ENCODE peak calls at places on chromosomes 3 and 15, in six cellular contexts. One of them, this sample, is unnamed. For H3K4me1, the result is how much of the 10 kb centered on the place peaks cover.

GRCh38 chr3:59248976-59249375 is 199.2 kb upstream of the CFAP20DC start:
- DNase-seq in ovary: no peak
- DNase-seq in HCT116: no peak
- DNase-seq in body of pancreas: no peak
- DNase-seq in A549: no peak
- DNase-seq in IMR-90: no peak
- DNase-seq in this sample: no peak

GRCh38 chr3:14616606-14617507 is 34.7 kb upstream of the CCDC174 start:
- DNase-seq in ovary: no peak
- DNase-seq in HCT116: no peak
- DNase-seq in body of pancreas: no peak
- DNase-seq in A549: no peak
- DNase-seq in IMR-90: no peak
- DNase-seq in this sample: no peak

GRCh38 chr15:28871168-28871567 is 14.6 kb upstream of the APBA2 start:
- DNase-seq in ovary: no peak
- DNase-seq in HCT116: no peak
- DNase-seq in body of pancreas: no peak
- DNase-seq in A549: no peak
- DNase-seq in IMR-90: no peak
- DNase-seq in this sample: no peak

GRCh38 chr15:52436971-52437370 is 91.7 kb downstream of the MYO5A start:
- DNase-seq in ovary: no peak
- DNase-seq in HCT116: no peak
- DNase-seq in body of pancreas: no peak
- DNase-seq in A549: no peak
- DNase-seq in IMR-90: peak
- DNase-seq in this sample: no peak

GRCh38 chr3:177102526-177102925 is 94.8 kb downstream of the TBL1XR1 start:
- DNase-seq in ovary: no peak
- DNase-seq in HCT116: no peak
- DNase-seq in body of pancreas: no peak
- DNase-seq in A549: no peak
- DNase-seq in IMR-90: peak
- DNase-seq in this sample: no peak

GRCh38 chr3:155325263-155325835 is 31.9 kb upstream of the STRIT1 start:
- DNase-seq in ovary: no peak
- DNase-seq in HCT116: no peak
- DNase-seq in body of pancreas: peak
- DNase-seq in A549: no peak
- DNase-seq in IMR-90: no peak
- DNase-seq in this sample: no peak

GRCh38 chr3:155149494-155149893 is 69.4 kb downstream of the MME start:
- DNase-seq in ovary: no peak
- DNase-seq in HCT116: no peak
- DNase-seq in body of pancreas: no peak
- DNase-seq in A549: no peak
- DNase-seq in IMR-90: no peak
- DNase-seq in this sample: no peak

GRCh38 chr15:75452968-75453702 is 1.6 kb upstream of the SIN3A start:
- DNase-seq in ovary: peak
- DNase-seq in HCT116: peak
- DNase-seq in body of pancreas: peak
- DNase-seq in A549: peak
- DNase-seq in IMR-90: no peak
- DNase-seq in this sample: peak

GRCh38 chr15:70328137-70329115 is 230.7 kb upstream of the TLE3 start:
- DNase-seq in ovary: no peak
- DNase-seq in HCT116: no peak
- DNase-seq in body of pancreas: no peak
- DNase-seq in A549: no peak
- DNase-seq in IMR-90: peak
- DNase-seq in this sample: peak

GRCh38 chr15:95129589-95129988 is 898.2 kb downstream of the MCTP2 start:
- DNase-seq in ovary: peak
- DNase-seq in HCT116: no peak
- DNase-seq in body of pancreas: peak
- DNase-seq in A549: no peak
- DNase-seq in IMR-90: peak
- DNase-seq in this sample: peak

GRCh38 chr3:127183931-127184869 is 8.7 kb upstream of the PRR23E start:
- DNase-seq in ovary: no peak
- DNase-seq in HCT116: no peak
- DNase-seq in body of pancreas: no peak
- DNase-seq in A549: no peak
- DNase-seq in IMR-90: no peak
- DNase-seq in this sample: no peak

GRCh38 chr3:156811092-156811862 is 14.9 kb upstream of the LEKR1 start:
- DNase-seq in ovary: no peak
- DNase-seq in HCT116: no peak
- DNase-seq in body of pancreas: no peak
- DNase-seq in A549: no peak
- DNase-seq in IMR-90: peak
- DNase-seq in this sample: no peak

GRCh38 chr3:141360888-141361598 is 7.3 kb upstream of the ZBTB38 start:
- DNase-seq in ovary: no peak
- DNase-seq in HCT116: peak
- DNase-seq in body of pancreas: no peak
- DNase-seq in A549: peak
- DNase-seq in IMR-90: peak
- DNase-seq in this sample: peak

GRCh38 chr15:101501703-101502373 is 12.3 kb upstream of the PCSK6 start:
- DNase-seq in ovary: peak
- DNase-seq in HCT116: peak
- DNase-seq in body of pancreas: no peak
- DNase-seq in A549: peak
- DNase-seq in IMR-90: no peak
- DNase-seq in this sample: peak

GRCh38 chr15:40242216-40242599 is 3.3 kb downstream of the PAK6 start:
- DNase-seq in ovary: no peak
- DNase-seq in HCT116: no peak
- DNase-seq in body of pancreas: no peak
- DNase-seq in A549: no peak
- DNase-seq in IMR-90: no peak
- DNase-seq in this sample: no peak

GRCh38 chr3:177381070-177381469 is 183.8 kb upstream of the TBL1XR1 start:
- DNase-seq in ovary: no peak
- DNase-seq in HCT116: no peak
- DNase-seq in body of pancreas: no peak
- DNase-seq in A549: no peak
- DNase-seq in IMR-90: no peak
- DNase-seq in this sample: no peak

GRCh38 chr3:151367448-151367847 is 17.1 kb downstream of the P2RY12 start:
- DNase-seq in ovary: no peak
- DNase-seq in HCT116: no peak
- DNase-seq in body of pancreas: no peak
- DNase-seq in A549: no peak
- DNase-seq in IMR-90: no peak
- DNase-seq in this sample: no peak

GRCh38 chr3:156256256-156256655 is 135.9 kb downstream of the KCNAB1 start:
- DNase-seq in ovary: no peak
- DNase-seq in HCT116: no peak
- DNase-seq in body of pancreas: no peak
- DNase-seq in A549: no peak
- DNase-seq in IMR-90: no peak
- DNase-seq in this sample: no peak

GRCh38 chr15:78046796-78047341 is 30.6 kb downstream of the TBC1D2B start:
- DNase-seq in ovary: no peak
- DNase-seq in HCT116: no peak
- DNase-seq in body of pancreas: peak
- DNase-seq in A549: no peak
- DNase-seq in IMR-90: no peak
- DNase-seq in this sample: no peak

GRCh38 chr3:79329154-79329553 is 438.6 kb downstream of the ROBO1 start:
- DNase-seq in ovary: no peak
- DNase-seq in HCT116: no peak
- DNase-seq in body of pancreas: no peak
- DNase-seq in A549: no peak
- DNase-seq in IMR-90: peak
- DNase-seq in this sample: no peak

GRCh38 chr3:31973081-31973480 is 8.0 kb downstream of the OSBPL10 start:
- DNase-seq in ovary: no peak
- DNase-seq in HCT116: no peak
- DNase-seq in body of pancreas: no peak
- DNase-seq in A549: no peak
- DNase-seq in IMR-90: no peak
- DNase-seq in this sample: no peak

GRCh38 chr15:63112871-63113270 is 8.8 kb upstream of the LACTB start:
- DNase-seq in ovary: no peak
- DNase-seq in HCT116: no peak
- DNase-seq in body of pancreas: no peak
- DNase-seq in A549: no peak
- DNase-seq in IMR-90: peak
- DNase-seq in this sample: no peak

GRCh38 chr3:52771334-52771681 is 568 bp upstream of the NEK4 start:
- DNase-seq in ovary: no peak
- DNase-seq in HCT116: no peak
- DNase-seq in body of pancreas: no peak
- DNase-seq in A549: no peak
- DNase-seq in IMR-90: no peak
- DNase-seq in this sample: no peak

GRCh38 chr3:182682263-182683229 is 110.8 kb upstream of the ATP11B start:
- DNase-seq in ovary: peak
- DNase-seq in HCT116: no peak
- DNase-seq in body of pancreas: peak
- DNase-seq in A549: peak
- DNase-seq in IMR-90: peak
- DNase-seq in this sample: no peak

GRCh38 chr3:69096299-69096698 is 11.6 kb downstream of the ARL6IP5 start:
- DNase-seq in ovary: no peak
- DNase-seq in HCT116: no peak
- DNase-seq in body of pancreas: no peak
- DNase-seq in A549: no peak
- DNase-seq in IMR-90: no peak
- DNase-seq in this sample: no peak

GRCh38 chr3:69097407-69098086 is 12.8 kb downstream of the ARL6IP5 start:
- DNase-seq in ovary: no peak
- DNase-seq in HCT116: no peak
- DNase-seq in body of pancreas: no peak
- DNase-seq in A549: no peak
- DNase-seq in IMR-90: no peak
- DNase-seq in this sample: no peak

GRCh38 chr3:69094467-69095205 is 9.9 kb downstream of the ARL6IP5 start:
- DNase-seq in ovary: no peak
- DNase-seq in HCT116: no peak
- DNase-seq in body of pancreas: no peak
- DNase-seq in A549: no peak
- DNase-seq in IMR-90: peak
- DNase-seq in this sample: peak

GRCh38 chr3:69092030-69092513 is 7.3 kb downstream of the ARL6IP5 start:
- DNase-seq in ovary: no peak
- DNase-seq in HCT116: no peak
- DNase-seq in body of pancreas: no peak
- DNase-seq in A549: no peak
- DNase-seq in IMR-90: no peak
- DNase-seq in this sample: no peak

GRCh38 chr3:69095636-69096035 is 10.9 kb downstream of the ARL6IP5 start:
- DNase-seq in ovary: no peak
- DNase-seq in HCT116: no peak
- DNase-seq in body of pancreas: no peak
- DNase-seq in A549: no peak
- DNase-seq in IMR-90: no peak
- DNase-seq in this sample: no peak
- H3K27ac ChIP-seq in ovary: no peak
- H3K27ac ChIP-seq in HCT116: no peak
- H3K27ac ChIP-seq in body of pancreas: no peak
- H3K27ac ChIP-seq in A549: no peak
- H3K27ac ChIP-seq in IMR-90: no peak
- H3K27ac ChIP-seq in this sample: peak

DNA sequence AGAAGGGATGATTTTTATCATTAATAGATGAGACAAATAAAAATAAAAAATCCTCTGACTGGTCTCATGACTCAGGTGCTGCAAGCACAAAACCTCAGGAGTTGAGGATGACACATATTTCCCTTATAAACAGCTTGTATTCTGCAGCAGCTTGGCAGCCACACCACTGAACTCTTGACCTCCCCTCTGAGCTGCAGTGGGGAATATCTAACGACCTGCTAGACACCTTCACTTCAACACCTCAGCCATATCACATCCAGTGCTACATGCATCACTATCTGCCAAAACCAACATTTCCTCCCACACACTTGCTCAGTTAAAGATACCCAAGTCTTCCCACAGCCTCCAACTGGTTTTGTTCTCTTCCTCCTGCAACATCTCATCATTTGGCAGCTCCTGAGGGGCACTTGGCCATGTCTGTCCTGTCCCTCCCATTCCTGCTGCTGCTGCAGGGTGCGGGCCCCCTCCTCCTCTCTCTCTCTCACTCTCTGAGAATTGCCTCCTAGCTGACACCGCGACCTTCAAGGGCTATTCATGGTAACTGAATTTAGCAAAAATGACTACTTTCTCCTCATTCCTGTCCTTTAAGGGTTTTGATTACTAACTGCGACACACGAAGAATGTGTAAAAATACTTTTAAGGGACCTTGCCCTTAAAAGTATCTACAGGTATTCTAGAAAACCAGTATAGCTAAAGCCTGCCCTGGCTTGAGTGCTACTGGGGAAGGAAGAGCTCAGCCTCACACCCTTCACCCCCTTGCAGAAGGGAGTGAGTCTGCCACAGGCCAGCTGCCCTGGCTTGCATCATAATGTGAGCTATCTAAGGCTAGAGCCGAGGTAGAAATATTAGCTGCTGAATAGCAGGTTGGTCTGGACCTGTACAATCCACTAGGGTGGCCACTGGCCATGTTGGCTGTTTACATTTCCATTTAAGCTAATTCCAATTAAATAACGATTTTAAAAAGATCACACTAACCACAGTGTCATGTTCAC is 5.0 kb upstream of the CCR9 start:
- DNase-seq in ovary: no peak
- DNase-seq in HCT116: no peak
- DNase-seq in body of pancreas: no peak
- DNase-seq in A549: no peak
- DNase-seq in IMR-90: peak
- DNase-seq in this sample: no peak
- TF ChIP-seq POLR2A in ovary: no peak
- TF ChIP-seq POLR2A in HCT116: no peak
- TF ChIP-seq POLR2A in body of pancreas: no peak
- TF ChIP-seq POLR2A in A549: no peak
- TF ChIP-seq POLR2A in IMR-90: no peak
- TF ChIP-seq POLR2A in this sample: no peak

DNA sequence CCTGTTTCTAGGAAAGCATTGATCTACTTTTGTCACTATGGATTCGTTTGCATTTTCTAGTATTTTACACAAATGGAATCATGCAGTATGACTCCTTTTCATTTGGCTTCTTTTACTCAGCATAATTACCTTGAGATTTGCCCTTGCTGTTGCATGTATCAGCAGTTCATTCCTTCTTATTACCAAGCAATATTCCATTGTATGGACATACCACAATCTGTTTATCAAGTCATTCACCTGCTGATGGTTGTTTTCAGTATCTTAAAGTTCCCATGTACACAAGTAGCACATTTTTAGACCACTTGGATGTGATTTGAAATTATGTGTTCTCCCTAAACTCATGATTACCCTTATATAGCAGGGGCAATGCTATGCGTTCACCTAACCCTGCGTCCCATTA is 150.0 kb upstream of the UBE2E1 start:
- DNase-seq in ovary: no peak
- DNase-seq in HCT116: no peak
- DNase-seq in body of pancreas: no peak
- DNase-seq in A549: no peak
- DNase-seq in IMR-90: no peak
- DNase-seq in this sample: no peak
- H3K4me1 ChIP-seq in ovary: under half
- H3K4me1 ChIP-seq in HCT116: under half
- H3K4me1 ChIP-seq in body of pancreas: under half
- H3K4me1 ChIP-seq in A549: under half
- H3K4me1 ChIP-seq in IMR-90: under half
- H3K4me1 ChIP-seq in this sample: under half

GRCh38 chr3:111751961-111752360 is 107.1 kb upstream of the PHLDB2 start:
- DNase-seq in ovary: no peak
- DNase-seq in HCT116: no peak
- DNase-seq in body of pancreas: no peak
- DNase-seq in A549: no peak
- DNase-seq in IMR-90: peak
- DNase-seq in this sample: no peak
- H3K27ac ChIP-seq in ovary: no peak
- H3K27ac ChIP-seq in HCT116: no peak
- H3K27ac ChIP-seq in body of pancreas: no peak
- H3K27ac ChIP-seq in A549: no peak
- H3K27ac ChIP-seq in IMR-90: no peak
- H3K27ac ChIP-seq in this sample: no peak